ENCODE peak calls at places on chromosomes 12 and 14, in nine cellular contexts. M is HFF-Myc; R is NCI-H1105; H is HS-5; X is RWPE1; F is stimulated activated CD8-positive, alpha-beta memory T cell treated with anti-CD3 and anti-CD28 coated beads, Interleukin-4, amount 100 ng/mL, for 4 hours; W is foreskin melanocyte; L is T-helper 9 cell; O is stimulated activated CD4-positive, alpha-beta T cell treated with anti-CD3 and anti-CD28 coated beads, Interleukin-1b, Interleukin-23, amount 100 ng/mL, for 24 hours. C is an unnamed sample.

GRCh38 chr14:54818201-54819133 is 84.2 kb downstream of the GCH1 start:
- DNase-seq in M (peak; percentile 17), R (peak; percentile 46), H (peak; percentile 18), X (peak; percentile 64), F (no peak), W (no peak), L (no peak), O (no peak), C (no peak)

GRCh38 chr12:116015525-116015924 is 262.0 kb downstream of the MED13L start:
- DNase-seq in M (peak; percentile 20), R (no peak), H (no peak), X (peak; percentile 15), F (no peak), W (peak; percentile 31), L (no peak), O (no peak), C (no peak)

GRCh38 chr12:60201891-60202290 is 606.1 kb downstream of the SLC16A7 start:
- DNase-seq in M (no peak), R (no peak), H (no peak), X (no peak), F (no peak), W (no peak), L (no peak), O (no peak), C (no peak)

GRCh38 chr12:29794869-29795268 is 11.1 kb upstream of the TMTC1 start:
- DNase-seq in M (no peak), R (no peak), H (no peak), X (no peak), F (no peak), W (no peak), L (no peak), O (no peak), C (no peak)

GRCh38 chr12:22615963-22616501 is 8.9 kb upstream of the ETNK1 start:
- DNase-seq in M (no peak), R (no peak), H (no peak), X (no peak), F (no peak), W (no peak), L (no peak), O (no peak), C (no peak)

GRCh38 chr14:64400829-64401459 is 12.8 kb downstream of the MTHFD1 start:
- DNase-seq in M (no peak), R (no peak), H (no peak), X (no peak), F (no peak), W (no peak), L (no peak), O (no peak), C (no peak)

GRCh38 chr14:104477804-104478375 is 101.7 kb upstream of the C14orf180 start:
- DNase-seq in M (no peak), R (no peak), H (no peak), X (no peak), F (no peak), W (no peak), L (no peak), O (no peak), C (no peak)

GRCh38 chr14:93733646-93734045 is 54.6 kb downstream of the PRIMA1 start:
- DNase-seq in M (no peak), R (no peak), H (no peak), X (no peak), F (no peak), W (no peak), L (no peak), O (no peak), C (no peak)

GRCh38 chr12:6703631-6704030 is 3.0 kb upstream of the PIANP start:
- DNase-seq in M (no peak), R (no peak), H (no peak), X (no peak), F (no peak), W (no peak), L (no peak), O (no peak), C (no peak)

GRCh38 chr12:59036973-59037807 is 116.9 kb upstream of the LRIG3 start:
- DNase-seq in M (peak; percentile 12), R (no peak), H (no peak), X (no peak), F (no peak), W (no peak), L (no peak), O (no peak), C (no peak)

GRCh38 chr12:53232641-53233538 is 881 bp upstream of the RARG start:
- DNase-seq in M (no peak), R (no peak), H (no peak), X (peak; percentile 76), F (no peak), W (no peak), L (peak; percentile 43), O (no peak), C (no peak)

GRCh38 chr12:52650520-52651081 is 1.4 kb downstream of the KRT2 start:
- DNase-seq in M (peak; percentile 6), R (no peak), H (no peak), X (no peak), F (no peak), W (no peak), L (no peak), O (no peak), C (no peak)

GRCh38 chr12:41264281-41264680 is 76.2 kb downstream of the PDZRN4 start:
- DNase-seq in M (no peak), R (no peak), H (no peak), X (peak; percentile 4), F (no peak), W (no peak), L (no peak), O (no peak), C (no peak)

GRCh38 chr14:93830753-93831461 is 42.6 kb upstream of the PRIMA1 start:
- DNase-seq in M (no peak), R (no peak), H (no peak), X (no peak), F (no peak), W (no peak), L (no peak), O (no peak), C (no peak)

GRCh38 chr12:126051611-126052107 is 986.4 kb downstream of the AACS start:
- DNase-seq in M (no peak), R (peak; percentile 69), H (peak; percentile 99), X (peak; percentile 84), F (no peak), W (no peak), L (no peak), O (no peak), C (no peak)

GRCh38 chr12:103530352-103530751 is 34.6 kb upstream of the C12orf42 start:
- DNase-seq in M (no peak), R (no peak), H (no peak), X (no peak), F (no peak), W (no peak), L (no peak), O (no peak), C (no peak)

GRCh38 chr12:46263140-46264017 is 5.5 kb downstream of the SLC38A1 start:
- DNase-seq in M (no peak), R (no peak), H (no peak), X (no peak), F (no peak), W (no peak), L (no peak), O (no peak), C (no peak)

GRCh38 chr14:68423686-68424085 is 369.2 kb downstream of the ZFP36L1 start:
- DNase-seq in M (no peak), R (no peak), H (no peak), X (no peak), F (no peak), W (no peak), L (no peak), O (no peak), C (no peak)

GRCh38 chr12:125683748-125684381 is 618.6 kb downstream of the AACS start:
- DNase-seq in M (no peak), R (peak; percentile 29), H (no peak), X (no peak), F (no peak), W (no peak), L (no peak), O (no peak), C (no peak)

GRCh38 chr12:48442191-48442828 is 30.0 kb upstream of the ANP32D start:
- DNase-seq in M (no peak), R (no peak), H (no peak), X (no peak), F (no peak), W (no peak), L (no peak), O (no peak), C (no peak)

GRCh38 chr14:64095620-64096019 is 198.6 kb downstream of the ESR2 start:
- DNase-seq in M (no peak), R (no peak), H (peak; percentile 14), X (no peak), F (no peak), W (no peak), L (no peak), O (no peak), C (no peak)

GRCh38 chr12:121423682-121424631 is 24.0 kb downstream of the RNF34 start:
- DNase-seq in M (no peak), R (no peak), H (no peak), X (no peak), F (no peak), W (no peak), L (no peak), O (no peak), C (no peak)

GRCh38 chr12:68239309-68239708 is 13.7 kb upstream of the IL26 start:
- DNase-seq in M (no peak), R (no peak), H (no peak), X (no peak), F (no peak), W (no peak), L (no peak), O (no peak), C (no peak)